ENCODE peak calls at places on chromosomes 7 and 10, in six cellular contexts. U, S, D, M, A and P are unnamed samples.
A peak's percentile ranks its signal among the peaks of the same experiment; 100 is the strongest.

GRCh38 chr10:74953214-74953613 is 126.8 kb downstream of the KAT6B start:
- DNase-seq in U (no peak), S (no peak), D (no peak), M (no peak), A (no peak), P (no peak)

GRCh38 chr7:142868881-142869415 is 14.1 kb downstream of the EPHB6 start:
- DNase-seq in U (no peak), S (no peak), D (no peak), M (no peak), A (no peak), P (no peak)

GRCh38 chr7:27883726-27884125 is 143.8 kb downstream of the TAX1BP1 start:
- DNase-seq in U (no peak), S (no peak), D (no peak), M (no peak), A (peak; percentile 33), P (no peak)

GRCh38 chr7:140404565-140405080 is 765 bp downstream of the RAB19 start:
- DNase-seq in U (no peak), S (no peak), D (peak; percentile 52), M (no peak), A (no peak), P (no peak)

GRCh38 chr10:80433134-80433533 is 21.0 kb upstream of the TSPAN14 start:
- DNase-seq in U (no peak), S (no peak), D (no peak), M (no peak), A (no peak), P (no peak)

GRCh38 chr7:17546206-17546998 is 247.9 kb downstream of the AHR start:
- DNase-seq in U (no peak), S (no peak), D (peak; percentile 84), M (peak; percentile 90), A (peak; percentile 56), P (no peak)

GRCh38 chr10:28838908-28839307 is 161.6 kb downstream of the BAMBI start:
- DNase-seq in U (no peak), S (no peak), D (no peak), M (peak; percentile 21), A (peak; percentile 12), P (no peak)

GRCh38 chr7:130632111-130632510 is 36.4 kb downstream of the COPG2 start:
- DNase-seq in U (no peak), S (no peak), D (peak; percentile 13), M (peak; percentile 26), A (peak; percentile 72), P (no peak)

GRCh38 chr10:130877131-130877530 is 434.4 kb downstream of the TCERG1L start:
- DNase-seq in U (no peak), S (no peak), D (no peak), M (no peak), A (no peak), P (no peak)

GRCh38 chr7:29287366-29287765 is 92.8 kb downstream of the CHN2 start:
- DNase-seq in U (no peak), S (no peak), D (peak; percentile 66), M (peak; percentile 91), A (peak; percentile 31), P (peak; percentile 71)

GRCh38 chr7:88092676-88092999 is 127.2 kb downstream of the SRI start:
- DNase-seq in U (no peak), S (no peak), D (no peak), M (no peak), A (no peak), P (no peak)

GRCh38 chr7:37009282-37009681 is 285.0 kb upstream of the AOAH start:
- DNase-seq in U (no peak), S (no peak), D (no peak), M (no peak), A (no peak), P (no peak)

GRCh38 chr7:22375359-22376048 is 18.6 kb upstream of the RAPGEF5 start:
- DNase-seq in U (no peak), S (no peak), D (peak; percentile 15), M (no peak), A (peak; percentile 11), P (no peak)

GRCh38 chr10:118272090-118272775 is 69.9 kb downstream of the FAM204A start:
- DNase-seq in U (no peak), S (no peak), D (peak; percentile 68), M (peak; percentile 18), A (peak; percentile 43), P (no peak)

GRCh38 chr10:31749981-31750850 is 178.4 kb downstream of the ARHGAP12 start:
- DNase-seq in U (no peak), S (no peak), D (no peak), M (no peak), A (no peak), P (no peak)

GRCh38 chr10:88262591-88263234 is 320.4 kb downstream of the RNLS start:
- DNase-seq in U (no peak), S (no peak), D (no peak), M (no peak), A (no peak), P (no peak)

GRCh38 chr7:51121945-51122425 is 194.6 kb downstream of the COBL start:
- DNase-seq in U (no peak), S (no peak), D (no peak), M (no peak), A (no peak), P (no peak)

GRCh38 chr10:15744217-15744865 is 24.6 kb upstream of the ITGA8 start:
- DNase-seq in U (no peak), S (peak; percentile 50), D (peak; percentile 71), M (peak; percentile 67), A (peak; percentile 56), P (no peak)

GRCh38 chr7:49797987-49798660 is 24.7 kb downstream of the VWC2 start:
- DNase-seq in U (no peak), S (no peak), D (no peak), M (no peak), A (no peak), P (no peak)

GRCh38 chr7:110337646-110338045 is 753.3 kb upstream of the LRRN3 start:
- DNase-seq in U (no peak), S (no peak), D (no peak), M (no peak), A (no peak), P (no peak)

GRCh38 chr7:90720970-90721768 is 125.0 kb downstream of the CDK14 start:
- DNase-seq in U (no peak), S (no peak), D (peak; percentile 74), M (peak; percentile 81), A (peak; percentile 72), P (no peak)

GRCh38 chr7:28389504-28390385 is 22.6 kb upstream of the CREB5 start:
- DNase-seq in U (no peak), S (peak; percentile 70), D (peak; percentile 92), M (peak; percentile 89), A (peak; percentile 79), P (no peak)

GRCh38 chr7:117873056-117873932 is at the start of gene CTTNBP2:
- DNase-seq in U (no peak), S (peak; percentile 48), D (peak; percentile 80), M (peak; percentile 64), A (peak; percentile 59), P (no peak)

GRCh38 chr10:59448616-59449015 is 86.3 kb upstream of the FAM13C start:
- DNase-seq in U (no peak), S (no peak), D (no peak), M (no peak), A (no peak), P (no peak)

GRCh38 chr10:93006435-93007039 is 54.1 kb upstream of the CYP26C1 start:
- DNase-seq in U (no peak), S (peak; percentile 22), D (peak; percentile 85), M (peak; percentile 76), A (peak; percentile 75), P (no peak)

GRCh38 chr10:86708068-86708782 is 39.9 kb downstream of the LDB3 start:
- DNase-seq in U (no peak), S (no peak), D (no peak), M (no peak), A (no peak), P (no peak)

GRCh38 chr7:34949356-34949755 is 87.9 kb downstream of the DPY19L1 start:
- DNase-seq in U (no peak), S (no peak), D (peak; percentile 19), M (peak; percentile 7), A (peak; percentile 54), P (no peak)

GRCh38 chr10:47165168-47165710 is 134.8 kb upstream of the GDF10 start:
- DNase-seq in U (no peak), S (no peak), D (no peak), M (no peak), A (no peak), P (no peak)

GRCh38 chr7:41581041-41581440 is 121.8 kb downstream of the INHBA start:
- DNase-seq in U (no peak), S (no peak), D (no peak), M (no peak), A (no peak), P (no peak)

GRCh38 chr10:10131984-10132383 is 885.7 kb upstream of the CELF2 start:
- DNase-seq in U (no peak), S (no peak), D (no peak), M (peak; percentile 47), A (no peak), P (no peak)

GRCh38 chr7:12013983-12014382 is 182.0 kb upstream of the THSD7A start:
- DNase-seq in U (no peak), S (no peak), D (no peak), M (no peak), A (no peak), P (no peak)

GRCh38 chr10:66747451-66747850 is 178.4 kb upstream of the LRRTM3 start:
- DNase-seq in U (no peak), S (no peak), D (peak; percentile 90), M (peak; percentile 70), A (peak; percentile 85), P (peak; percentile 77)

GRCh38 chr7:106021211-106022067 is 58.4 kb downstream of the CDHR3 start:
- DNase-seq in U (no peak), S (peak; percentile 42), D (no peak), M (peak; percentile 57), A (peak; percentile 27), P (no peak)
- H3K9ac ChIP-seq in U (no peak overlapping the region), S (peak overlapping the region; percentile 36), D (no peak overlapping the region), M (no peak overlapping the region), A (no peak overlapping the region), P (no peak overlapping the region)

GRCh38 chr7:158329014-158329610 is 258.5 kb downstream of the PTPRN2 start:
- DNase-seq in U (no peak), S (no peak), D (no peak), M (no peak), A (no peak), P (no peak)
- H3K9me3 ChIP-seq in U (peaks cover 23% of the 10 kb centered on the region), S (no peaks in the 10 kb centered on the region), D (no peaks in the 10 kb centered on the region), M (peaks cover 11% of the 10 kb centered on the region), A (peaks cover 58% of the 10 kb centered on the region), P (peaks cover 29% of the 10 kb centered on the region)

GRCh38 chr10:124130198-124130597 is 36.8 kb upstream of the CHST15 start:
- DNase-seq in U (no peak), S (no peak), D (no peak), M (no peak), A (no peak), P (no peak)
- H3K4me1 ChIP-seq in U (no peaks in the 10 kb centered on the region), S (peaks cover 7% of the 10 kb centered on the region), D (no peaks in the 10 kb centered on the region), M (no peaks in the 10 kb centered on the region), A (no peaks in the 10 kb centered on the region), P (peaks cover 5% of the 10 kb centered on the region)

GRCh38 chr10:63520463-63521388 is 475 bp upstream of the REEP3 start:
- DNase-seq in U (no peak), S (peak; percentile 42), D (peak; percentile 88), M (no peak), A (peak; percentile 28), P (peak; percentile 21)
- H3K9ac ChIP-seq in U (peak overlapping the region; percentile 95), S (peak overlapping the region; percentile 90), D (peak overlapping the region; percentile 78), M (peak overlapping the region; percentile 57), A (peak overlapping the region; percentile 84), P (peak overlapping the region; percentile 94)

GRCh38 chr7:14446231-14446630 is 456.3 kb downstream of the DGKB start:
- DNase-seq in U (no peak), S (no peak), D (no peak), M (no peak), A (no peak), P (no peak)

GRCh38 chr7:14449291-14449690 is 453.3 kb downstream of the DGKB start:
- DNase-seq in U (no peak), S (no peak), D (no peak), M (no peak), A (no peak), P (no peak)

GRCh38 chr7:14446829-14447228 is 455.7 kb downstream of the DGKB start:
- DNase-seq in U (no peak), S (no peak), D (no peak), M (no peak), A (no peak), P (no peak)
- H3K9me3 ChIP-seq in U (no peaks in the 10 kb centered on the region), S (no peaks in the 10 kb centered on the region), D (no peaks in the 10 kb centered on the region), M (no peaks in the 10 kb centered on the region), A (no peaks in the 10 kb centered on the region), P (no peaks in the 10 kb centered on the region)